ENCODE peak calls at places on chromosomes 2 and 18, in ten cellular contexts. L is keratinocyte, B is pancreas, Y is upper lobe of left lung, H is upper lobe of right lung, A is body of pancreas, J is coronary artery, X is endothelial cell, N is tibial nerve, F is BE2C. O is an unnamed sample.

GRCh38 chr2:73035899-73036778 is 35.4 kb downstream of the SFXN5 start:
- DNase-seq in L (no peak), B (no peak), Y (no peak), H (no peak), A (no peak), J (no peak), X (no peak), N (no peak), F (peak), O (no peak)

GRCh38 chr2:134293719-134294537 is 40.1 kb downstream of the MGAT5 start:
- DNase-seq in L (no peak), B (no peak), Y (no peak), H (no peak), A (no peak), J (no peak), X (no peak), N (no peak), F (no peak), O (no peak)

GRCh38 chr2:197072533-197072932 is 146.0 kb upstream of the PGAP1 start:
- DNase-seq in L (no peak), B (no peak), Y (no peak), H (no peak), A (no peak), J (no peak), X (no peak), N (no peak), F (no peak), O (no peak)

GRCh38 chr2:176398783-176399182 is 129.5 kb downstream of the MTX2 start:
- DNase-seq in L (no peak), B (no peak), Y (no peak), H (no peak), A (no peak), J (no peak), X (no peak), N (no peak), F (no peak), O (no peak)

GRCh38 chr2:40937284-40937683 is 485.4 kb upstream of the SLC8A1 start:
- DNase-seq in L (no peak), B (no peak), Y (no peak), H (no peak), A (no peak), J (no peak), X (no peak), N (no peak), F (no peak), O (no peak)

GRCh38 chr18:23837591-23837990 is 148.3 kb downstream of the LAMA3 start:
- DNase-seq in L (no peak), B (no peak), Y (no peak), H (no peak), A (no peak), J (no peak), X (no peak), N (no peak), F (no peak), O (no peak)

GRCh38 chr2:31998731-31999383 is 12.0 kb downstream of the MEMO1 start:
- DNase-seq in L (no peak), B (no peak), Y (no peak), H (no peak), A (no peak), J (no peak), X (no peak), N (no peak), F (no peak), O (no peak)

GRCh38 chr2:170141865-170142264 is 36.1 kb upstream of the MYO3B start:
- DNase-seq in L (no peak), B (no peak), Y (no peak), H (no peak), A (no peak), J (no peak), X (no peak), N (no peak), F (no peak), O (no peak)

GRCh38 chr2:238305092-238305862 is 15.0 kb upstream of the TRAF3IP1 start:
- DNase-seq in L (no peak), B (no peak), Y (no peak), H (peak), A (no peak), J (no peak), X (no peak), N (no peak), F (no peak), O (no peak)

GRCh38 chr2:33432871-33433270 is 43.6 kb upstream of the RASGRP3 start:
- DNase-seq in L (no peak), B (no peak), Y (no peak), H (no peak), A (no peak), J (no peak), X (no peak), N (no peak), F (no peak), O (no peak)

GRCh38 chr2:99572380-99572779 is 82.6 kb upstream of the REV1 start:
- DNase-seq in L (no peak), B (no peak), Y (no peak), H (no peak), A (no peak), J (no peak), X (no peak), N (no peak), F (no peak), O (no peak)

GRCh38 chr2:29878898-29879297 is 42.5 kb downstream of the ALK start:
- DNase-seq in L (no peak), B (no peak), Y (peak), H (no peak), A (no peak), J (no peak), X (no peak), N (no peak), F (no peak), O (no peak)

GRCh38 chr18:49668583-49669290 is 106.9 kb downstream of the LIPG start:
- DNase-seq in L (no peak), B (no peak), Y (no peak), H (no peak), A (no peak), J (no peak), X (no peak), N (peak), F (no peak), O (no peak)

GRCh38 chr2:35986871-35987270 is 368.7 kb upstream of the CRIM1 start:
- DNase-seq in L (no peak), B (no peak), Y (no peak), H (no peak), A (no peak), J (no peak), X (no peak), N (no peak), F (no peak), O (no peak)
- TF ChIP-seq CTCF in L (no peak), B (no peak), Y (no peak), H (no peak), A (no peak), J (no peak), X (no peak), N (no peak), F (no peak), O (no peak)

DNA sequence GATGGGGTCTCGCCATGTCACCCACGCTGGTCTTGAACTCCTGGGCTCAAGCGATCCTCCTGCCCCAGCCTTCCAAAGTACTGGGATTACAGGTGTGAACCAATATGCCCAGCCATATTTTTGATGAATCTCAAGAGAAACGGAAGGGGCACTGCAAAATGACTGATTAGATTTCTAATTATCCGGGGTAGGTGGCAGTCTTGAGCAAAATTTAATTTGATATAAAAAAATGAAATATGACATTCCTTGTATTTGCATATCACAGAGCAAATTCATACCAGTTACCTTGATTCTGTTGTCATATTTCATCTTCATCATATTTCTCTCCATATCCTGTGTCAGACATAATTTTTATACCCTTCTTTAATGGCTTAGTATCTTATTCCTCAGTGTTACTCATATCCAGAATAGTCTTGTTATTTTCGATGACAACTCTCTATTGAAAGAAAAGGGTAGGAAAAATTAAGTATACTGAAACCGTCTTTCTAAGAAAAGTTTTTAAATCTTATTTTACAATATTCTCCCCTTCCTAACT is 30.0 kb upstream of the RTN4 start:
- DNase-seq in L (no peak), B (no peak), Y (no peak), H (no peak), A (no peak), J (no peak), X (no peak), N (no peak), F (no peak), O (no peak)
- TF ChIP-seq CTCF in L (no peak), B (no peak), Y (no peak), H (peak), A (no peak), J (no peak), X (no peak), N (no peak), F (no peak), O (no peak)

GRCh38 chr18:63960891-63961290 is 9.0 kb upstream of the SERPINB8 start:
- DNase-seq in L (no peak), B (no peak), Y (no peak), H (no peak), A (no peak), J (no peak), X (no peak), N (no peak), F (no peak), O (no peak)
- TF ChIP-seq CTCF in L (no peak), B (no peak), Y (no peak), H (no peak), A (no peak), J (no peak), X (no peak), N (no peak), F (no peak), O (no peak)

GRCh38 chr2:209426432-209426831 is 2.6 kb downstream of the MAP2 start:
- DNase-seq in L (no peak), B (no peak), Y (peak), H (no peak), A (no peak), J (no peak), X (no peak), N (no peak), F (no peak), O (no peak)

GRCh38 chr2:209422191-209422754 is 1.6 kb upstream of the MAP2 start:
- DNase-seq in L (no peak), B (no peak), Y (no peak), H (no peak), A (no peak), J (no peak), X (no peak), N (no peak), F (no peak), O (no peak)

GRCh38 chr2:209423562-209424541 is at the start of gene MAP2:
- DNase-seq in L (no peak), B (peak), Y (peak), H (peak), A (peak), J (peak), X (peak), N (peak), F (peak), O (peak)

DNA sequence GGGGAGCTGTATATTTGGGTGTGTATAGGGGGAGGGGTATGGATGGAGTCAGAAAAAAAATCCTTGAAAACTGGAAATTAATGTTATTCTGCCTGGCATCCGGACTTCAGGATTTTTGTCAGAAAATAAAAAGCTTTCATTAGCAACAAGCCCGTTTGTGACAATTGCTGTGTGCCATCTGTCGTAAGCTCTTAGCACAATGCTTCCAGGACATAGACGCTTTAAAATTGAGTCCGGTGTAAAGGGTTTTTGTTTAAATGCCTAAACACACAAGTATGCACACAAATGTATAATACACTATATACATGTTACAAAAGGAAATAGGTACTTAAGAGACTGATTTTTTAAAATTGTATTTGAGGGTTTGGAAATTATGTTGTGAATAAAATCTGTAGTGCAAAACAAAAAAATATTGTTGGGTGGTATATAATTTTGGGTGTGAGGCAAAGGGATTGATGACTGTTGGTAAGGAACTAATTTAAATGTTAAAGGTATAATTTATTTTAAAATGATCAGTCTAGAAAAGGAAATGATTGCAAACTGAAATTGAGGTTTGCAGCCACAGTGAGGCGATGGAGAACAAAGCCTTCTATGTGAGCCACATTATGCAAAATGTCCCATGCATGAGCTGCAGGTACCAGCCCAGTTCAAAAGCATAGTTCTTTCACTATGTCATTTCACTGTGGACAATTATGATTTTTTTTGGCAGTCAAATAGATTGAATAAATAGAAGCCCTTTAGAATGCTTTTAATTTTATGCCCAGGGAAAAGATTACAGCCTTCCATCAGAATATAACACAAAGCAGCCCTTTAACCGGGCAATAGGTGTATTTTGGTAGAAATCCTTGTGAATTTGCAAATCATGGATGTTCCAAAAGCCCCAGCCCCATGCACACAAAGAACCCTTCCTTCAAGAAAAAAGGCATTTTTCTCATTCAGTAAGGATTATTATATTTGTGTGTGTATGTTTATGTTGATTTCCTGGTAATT is 1.5 kb downstream of the MAP2 start:
- DNase-seq in L (no peak), B (no peak), Y (no peak), H (no peak), A (peak), J (no peak), X (peak), N (no peak), F (peak), O (no peak)
- TF ChIP-seq CTCF in L (peak), B (no peak), Y (peak), H (peak), A (peak), J (peak), X (peak), N (no peak), F (peak), O (no peak)